ENCODE peak calls at places on chromosomes 1 and 21, in four cellular contexts. One of them, this sample, is unnamed.

GRCh38 chr1:2443285-2444137 is 31.1 kb upstream of the PEX10 start:
- DNase-seq in thoracic aorta: no peak
- DNase-seq in ovary: no peak
- DNase-seq in GM12865: no peak
- DNase-seq in this sample: no peak

GRCh38 chr1:185108324-185108723 is 48.4 kb downstream of the TRMT1L start:
- DNase-seq in thoracic aorta: no peak
- DNase-seq in ovary: no peak
- DNase-seq in GM12865: no peak
- DNase-seq in this sample: no peak

GRCh38 chr1:52186449-52186848 is 44.6 kb downstream of the ZFYVE9 start:
- DNase-seq in thoracic aorta: no peak
- DNase-seq in ovary: no peak
- DNase-seq in GM12865: no peak
- DNase-seq in this sample: no peak

GRCh38 chr21:25607812-25608737 is 794 bp upstream of the MRPL39 start:
- DNase-seq in thoracic aorta: peak; percentile 51
- DNase-seq in ovary: peak; percentile 78
- DNase-seq in GM12865: peak; percentile 91
- DNase-seq in this sample: peak; percentile 79

GRCh38 chr1:150615346-150616201 is 13.8 kb downstream of the ENSA start:
- DNase-seq in thoracic aorta: no peak
- DNase-seq in ovary: no peak
- DNase-seq in GM12865: no peak
- DNase-seq in this sample: no peak

GRCh38 chr21:43864313-43864805 is 664 bp upstream of the AGPAT3 start:
- DNase-seq in thoracic aorta: no peak
- DNase-seq in ovary: peak; percentile 59
- DNase-seq in GM12865: peak; percentile 60
- DNase-seq in this sample: peak; percentile 74

GRCh38 chr1:42178249-42178648 is 13.7 kb upstream of the GUCA2A start:
- DNase-seq in thoracic aorta: no peak
- DNase-seq in ovary: no peak
- DNase-seq in GM12865: no peak
- DNase-seq in this sample: no peak

GRCh38 chr1:184223216-184223615 is 163.6 kb upstream of the C1orf21 start:
- DNase-seq in thoracic aorta: no peak
- DNase-seq in ovary: no peak
- DNase-seq in GM12865: no peak
- DNase-seq in this sample: no peak

GRCh38 chr21:43690346-43690745 is 28.6 kb upstream of the PDXK start:
- DNase-seq in thoracic aorta: no peak
- DNase-seq in ovary: no peak
- DNase-seq in GM12865: no peak
- DNase-seq in this sample: no peak

GRCh38 chr1:186950547-186950946 is 121.8 kb downstream of the PLA2G4A start:
- DNase-seq in thoracic aorta: no peak
- DNase-seq in ovary: no peak
- DNase-seq in GM12865: no peak
- DNase-seq in this sample: no peak

GRCh38 chr1:22245716-22246115 is 102.8 kb upstream of the WNT4 start:
- DNase-seq in thoracic aorta: no peak
- DNase-seq in ovary: no peak
- DNase-seq in GM12865: no peak
- DNase-seq in this sample: no peak

GRCh38 chr1:104380003-104380402 is 630.3 kb downstream of the AMY1C start:
- DNase-seq in thoracic aorta: no peak
- DNase-seq in ovary: no peak
- DNase-seq in GM12865: no peak
- DNase-seq in this sample: no peak

GRCh38 chr1:220887202-220887867 is 8.1 kb downstream of the HLX start:
- DNase-seq in thoracic aorta: no peak
- DNase-seq in ovary: no peak
- DNase-seq in GM12865: no peak
- DNase-seq in this sample: no peak

GRCh38 chr1:180815188-180815587 is 97.5 kb upstream of the KIAA1614 start:
- DNase-seq in thoracic aorta: no peak
- DNase-seq in ovary: no peak
- DNase-seq in GM12865: no peak
- DNase-seq in this sample: no peak

GRCh38 chr1:91791691-91792392 is 94.1 kb downstream of the TGFBR3 start:
- DNase-seq in thoracic aorta: no peak
- DNase-seq in ovary: no peak
- DNase-seq in GM12865: peak; percentile 42
- DNase-seq in this sample: no peak

GRCh38 chr21:42503711-42504110 is 7.7 kb upstream of the RSPH1 start:
- DNase-seq in thoracic aorta: no peak
- DNase-seq in ovary: no peak
- DNase-seq in GM12865: peak; percentile 66
- DNase-seq in this sample: peak; percentile 35

GRCh38 chr1:234725177-234726132 is 115.5 kb upstream of the IRF2BP2 start:
- DNase-seq in thoracic aorta: no peak
- DNase-seq in ovary: peak; percentile 56
- DNase-seq in GM12865: peak; percentile 46
- DNase-seq in this sample: no peak

GRCh38 chr1:177780096-177780700 is 189.7 kb downstream of the SEC16B start:
- DNase-seq in thoracic aorta: no peak
- DNase-seq in ovary: no peak
- DNase-seq in GM12865: peak; percentile 55
- DNase-seq in this sample: peak; percentile 14
- TF ChIP-seq CTCF in thoracic aorta: no peak
- TF ChIP-seq CTCF in ovary: no peak
- TF ChIP-seq CTCF in GM12865: peak; percentile 36
- TF ChIP-seq CTCF in this sample: peak; percentile 25

GRCh38 chr1:206512521-206513180 is 5.3 kb downstream of the RASSF5 start:
- DNase-seq in thoracic aorta: no peak
- DNase-seq in ovary: no peak
- DNase-seq in GM12865: no peak
- DNase-seq in this sample: no peak

GRCh38 chr1:206510371-206510770 is 3.0 kb downstream of the RASSF5 start:
- DNase-seq in thoracic aorta: no peak
- DNase-seq in ovary: no peak
- DNase-seq in GM12865: no peak
- DNase-seq in this sample: no peak

GRCh38 chr1:206509612-206510257 is 2.4 kb downstream of the RASSF5 start:
- DNase-seq in thoracic aorta: no peak
- DNase-seq in ovary: no peak
- DNase-seq in GM12865: no peak
- DNase-seq in this sample: no peak

GRCh38 chr1:206513312-206514111 is 6.2 kb downstream of the RASSF5 start:
- DNase-seq in thoracic aorta: peak; percentile 72
- DNase-seq in ovary: peak; percentile 81
- DNase-seq in GM12865: no peak
- DNase-seq in this sample: no peak

DNA sequence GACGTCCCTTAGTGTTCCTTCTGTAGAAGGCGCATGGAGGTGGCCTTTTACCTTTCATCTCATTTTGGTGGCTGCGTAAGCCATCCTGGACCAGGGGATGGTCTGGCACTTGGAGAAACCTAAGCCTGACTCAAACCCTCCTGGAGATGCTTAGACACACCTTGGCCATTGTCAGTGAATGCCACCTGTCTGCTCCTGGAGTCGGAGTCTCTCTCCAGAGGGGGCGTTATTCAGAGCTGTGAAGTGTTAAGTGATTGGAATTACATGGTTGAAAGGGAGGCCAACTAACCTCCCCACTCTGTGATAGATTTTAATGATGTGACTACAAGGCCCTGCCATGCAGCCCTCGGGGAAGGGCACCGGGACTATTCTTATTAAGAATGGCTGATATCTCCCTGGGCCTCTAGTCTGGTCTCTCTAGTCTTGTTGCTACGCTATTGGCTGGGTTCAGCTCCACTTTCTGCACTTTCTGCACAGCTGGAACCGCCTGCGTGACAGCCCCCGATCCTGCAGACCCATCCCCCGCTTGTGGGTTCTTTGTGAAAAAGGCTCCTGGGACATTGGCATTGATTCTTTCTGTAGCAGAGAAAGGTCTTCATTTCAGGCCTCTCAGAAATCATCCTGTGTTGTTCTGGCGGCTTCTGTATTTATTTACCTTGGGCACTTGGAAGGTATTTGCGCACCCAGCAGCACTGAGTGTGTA is 4.2 kb downstream of the RASSF5 start:
- DNase-seq in thoracic aorta: no peak
- DNase-seq in ovary: no peak
- DNase-seq in GM12865: no peak
- DNase-seq in this sample: no peak
- TF ChIP-seq CTCF in thoracic aorta: no peak
- TF ChIP-seq CTCF in ovary: no peak
- TF ChIP-seq CTCF in GM12865: no peak
- TF ChIP-seq CTCF in this sample: no peak

GRCh38 chr1:19311931-19312781 is at the start of the genes AKR7A2 and SLC66A1:
- DNase-seq in thoracic aorta: peak; percentile 63
- DNase-seq in ovary: peak; percentile 96
- DNase-seq in GM12865: peak; percentile 95
- DNase-seq in this sample: peak; percentile 100
- TF ChIP-seq CTCF in thoracic aorta: no peak
- TF ChIP-seq CTCF in ovary: peak; percentile 64
- TF ChIP-seq CTCF in GM12865: no peak
- TF ChIP-seq CTCF in this sample: no peak

GRCh38 chr1:208252126-208252853 is 8.1 kb upstream of the PLXNA2 start:
- DNase-seq in thoracic aorta: no peak
- DNase-seq in ovary: peak; percentile 66
- DNase-seq in GM12865: no peak
- DNase-seq in this sample: no peak
- TF ChIP-seq CTCF in thoracic aorta: peak; percentile 40
- TF ChIP-seq CTCF in ovary: no peak
- TF ChIP-seq CTCF in GM12865: no peak
- TF ChIP-seq CTCF in this sample: no peak

GRCh38 chr21:36297938-36298572 is 21.9 kb upstream of the MORC3 start:
- DNase-seq in thoracic aorta: no peak
- DNase-seq in ovary: no peak
- DNase-seq in GM12865: peak; percentile 95
- DNase-seq in this sample: peak; percentile 92
- TF ChIP-seq CTCF in thoracic aorta: no peak
- TF ChIP-seq CTCF in ovary: no peak
- TF ChIP-seq CTCF in GM12865: no peak
- TF ChIP-seq CTCF in this sample: no peak

DNA sequence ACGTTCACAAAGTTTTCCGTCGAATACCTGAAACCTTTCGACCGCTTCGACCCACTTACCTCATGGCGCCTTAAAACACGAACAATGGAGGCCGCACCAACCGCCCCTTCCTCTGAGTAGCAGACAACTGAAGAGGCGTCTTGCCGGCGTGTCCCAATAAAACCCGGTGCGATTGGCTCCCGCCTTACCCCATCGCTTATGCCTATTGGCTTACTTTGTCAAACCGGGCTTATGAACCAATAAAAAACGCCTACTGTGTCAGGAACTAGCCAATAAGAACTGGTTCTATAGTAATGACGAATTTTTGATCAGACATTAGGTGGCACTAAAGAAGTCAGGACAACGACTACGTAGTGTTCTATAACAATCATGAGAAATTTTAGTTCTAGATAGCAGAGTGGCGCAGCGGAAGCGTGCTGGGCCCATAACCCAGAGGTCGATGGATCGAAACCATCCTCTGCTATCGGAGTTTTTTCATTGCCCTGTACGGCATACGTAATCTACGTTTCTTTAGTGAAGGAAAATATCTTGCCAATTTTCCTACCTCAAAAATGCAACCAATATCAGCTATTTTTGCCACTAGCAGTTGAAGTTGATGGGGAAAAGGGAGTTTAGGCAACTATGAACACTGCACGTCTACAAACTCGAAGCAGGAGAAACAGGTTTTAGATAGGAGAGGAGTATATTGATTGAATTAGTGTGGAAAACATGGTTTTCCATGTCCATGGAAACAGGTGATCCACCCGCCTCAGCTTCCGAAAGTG is at the start of gene ILF2:
- DNase-seq in thoracic aorta: peak; percentile 90
- DNase-seq in ovary: peak; percentile 97
- DNase-seq in GM12865: peak; percentile 100
- DNase-seq in this sample: peak; percentile 96
- TF ChIP-seq CTCF in thoracic aorta: no peak
- TF ChIP-seq CTCF in ovary: no peak
- TF ChIP-seq CTCF in GM12865: peak; percentile 1
- TF ChIP-seq CTCF in this sample: peak; percentile 19

GRCh38 chr1:89065077-89065868 is at the start of gene GBP1:
- DNase-seq in thoracic aorta: no peak
- DNase-seq in ovary: no peak
- DNase-seq in GM12865: peak; percentile 70
- DNase-seq in this sample: peak; percentile 9
- TF ChIP-seq CTCF in thoracic aorta: no peak
- TF ChIP-seq CTCF in ovary: no peak
- TF ChIP-seq CTCF in GM12865: no peak
- TF ChIP-seq CTCF in this sample: no peak

DNA sequence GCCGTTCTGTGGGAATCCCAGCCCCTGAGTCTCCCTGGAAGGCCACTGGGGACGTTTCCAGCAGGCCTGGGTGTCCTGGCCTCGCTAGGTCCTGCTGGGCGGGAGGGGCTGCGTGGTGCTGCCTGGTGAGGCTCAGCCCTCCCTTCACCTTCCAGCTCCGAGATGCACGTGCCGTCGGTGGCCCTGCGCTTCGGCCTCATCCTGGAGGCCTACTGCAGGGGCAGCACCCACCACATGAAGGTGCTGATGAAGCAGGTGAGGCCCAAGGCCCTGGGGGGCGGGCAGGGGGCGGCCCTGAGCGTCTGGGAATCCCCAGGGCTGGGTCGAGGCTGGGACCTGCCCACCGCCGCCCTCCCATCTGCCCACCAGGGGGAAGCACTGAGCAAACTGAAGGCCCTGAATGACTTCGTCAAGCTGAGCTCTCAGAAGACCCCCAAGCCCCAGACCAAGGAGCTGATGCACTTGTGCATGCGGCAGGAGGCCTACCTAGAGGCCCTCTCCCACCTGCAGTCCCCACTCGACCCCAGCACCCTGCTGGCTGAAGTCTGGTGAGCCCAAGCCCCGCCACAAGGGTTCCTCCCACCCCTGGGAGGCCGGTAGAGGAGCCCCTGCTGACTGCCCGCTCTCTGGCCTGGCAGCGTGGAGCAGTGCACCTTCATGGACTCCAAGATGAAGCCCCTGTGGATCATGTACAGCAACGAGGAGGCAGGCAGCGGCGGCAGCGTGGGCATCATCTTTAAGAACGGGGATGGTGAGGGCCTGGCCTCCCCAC is 70.3 kb downstream of the PIK3CD start:
- DNase-seq in thoracic aorta: no peak
- DNase-seq in ovary: no peak
- DNase-seq in GM12865: peak; percentile 62
- DNase-seq in this sample: peak; percentile 69
- TF ChIP-seq CTCF in thoracic aorta: peak; percentile 64
- TF ChIP-seq CTCF in ovary: peak; percentile 25
- TF ChIP-seq CTCF in GM12865: peak; percentile 72
- TF ChIP-seq CTCF in this sample: no peak